ENCODE peak calls at places on chromosomes 7 and 10, in five cellular contexts. One of them, this sample, is unnamed.

GRCh38 chr7:150895809-150896208 is 43.5 kb downstream of the AOC1 start:
- DNase-seq in activated CD8-positive, alpha-beta memory T cell treated with anti-CD3 and anti-CD28 coated beads for 24 hours: no peak
- DNase-seq in Right ventricle myocardium superior: no peak
- DNase-seq in brain microvascular endothelial cell: no peak
- DNase-seq in AML-193: no peak
- DNase-seq in this sample: no peak

GRCh38 chr7:132476541-132476940 is 99.7 kb downstream of the PLXNA4 start:
- DNase-seq in Right ventricle myocardium superior: no peak
- DNase-seq in activated CD8-positive, alpha-beta memory T cell treated with anti-CD3 and anti-CD28 coated beads for 24 hours: no peak
- DNase-seq in brain microvascular endothelial cell: no peak
- DNase-seq in AML-193: no peak
- DNase-seq in this sample: no peak

GRCh38 chr10:114271014-114271778 is 32.1 kb downstream of the VWA2 start:
- DNase-seq in Right ventricle myocardium superior: no peak
- DNase-seq in AML-193: no peak
- DNase-seq in activated CD8-positive, alpha-beta memory T cell treated with anti-CD3 and anti-CD28 coated beads for 24 hours: no peak
- DNase-seq in brain microvascular endothelial cell: no peak
- DNase-seq in this sample: no peak

GRCh38 chr10:131178521-131178920 is 133.0 kb downstream of the TCERG1L start:
- DNase-seq in brain microvascular endothelial cell: no peak
- DNase-seq in Right ventricle myocardium superior: no peak
- DNase-seq in activated CD8-positive, alpha-beta memory T cell treated with anti-CD3 and anti-CD28 coated beads for 24 hours: no peak
- DNase-seq in AML-193: no peak
- DNase-seq in this sample: no peak

GRCh38 chr10:7007575-7008190 is 403.2 kb downstream of the SFMBT2 start:
- DNase-seq in activated CD8-positive, alpha-beta memory T cell treated with anti-CD3 and anti-CD28 coated beads for 24 hours: no peak
- DNase-seq in brain microvascular endothelial cell: no peak
- DNase-seq in Right ventricle myocardium superior: no peak
- DNase-seq in AML-193: no peak
- DNase-seq in this sample: no peak

GRCh38 chr10:48505394-48506112 is 99.3 kb downstream of the ARHGAP22 start:
- DNase-seq in Right ventricle myocardium superior: no peak
- DNase-seq in activated CD8-positive, alpha-beta memory T cell treated with anti-CD3 and anti-CD28 coated beads for 24 hours: peak
- DNase-seq in brain microvascular endothelial cell: no peak
- DNase-seq in AML-193: peak
- DNase-seq in this sample: no peak

GRCh38 chr7:140625908-140626868 is 14.4 kb downstream of the DENND2A start:
- DNase-seq in AML-193: no peak
- DNase-seq in activated CD8-positive, alpha-beta memory T cell treated with anti-CD3 and anti-CD28 coated beads for 24 hours: no peak
- DNase-seq in brain microvascular endothelial cell: peak
- DNase-seq in Right ventricle myocardium superior: peak
- DNase-seq in this sample: peak

GRCh38 chr10:94066411-94066810 is 72.7 kb downstream of the PLCE1 start:
- DNase-seq in brain microvascular endothelial cell: peak
- DNase-seq in Right ventricle myocardium superior: no peak
- DNase-seq in activated CD8-positive, alpha-beta memory T cell treated with anti-CD3 and anti-CD28 coated beads for 24 hours: no peak
- DNase-seq in AML-193: no peak
- DNase-seq in this sample: no peak

GRCh38 chr7:17027143-17027802 is 145.5 kb upstream of the AGR3 start:
- DNase-seq in brain microvascular endothelial cell: no peak
- DNase-seq in activated CD8-positive, alpha-beta memory T cell treated with anti-CD3 and anti-CD28 coated beads for 24 hours: no peak
- DNase-seq in AML-193: peak
- DNase-seq in Right ventricle myocardium superior: no peak
- DNase-seq in this sample: no peak

GRCh38 chr10:49039409-49039808 is 75.9 kb downstream of the VSTM4 start:
- DNase-seq in Right ventricle myocardium superior: no peak
- DNase-seq in AML-193: no peak
- DNase-seq in activated CD8-positive, alpha-beta memory T cell treated with anti-CD3 and anti-CD28 coated beads for 24 hours: no peak
- DNase-seq in brain microvascular endothelial cell: no peak
- DNase-seq in this sample: no peak

GRCh38 chr10:88004451-88004850 is 141.0 kb downstream of the PTEN start:
- DNase-seq in brain microvascular endothelial cell: peak
- DNase-seq in AML-193: no peak
- DNase-seq in activated CD8-positive, alpha-beta memory T cell treated with anti-CD3 and anti-CD28 coated beads for 24 hours: no peak
- DNase-seq in Right ventricle myocardium superior: no peak
- DNase-seq in this sample: no peak

GRCh38 chr10:132027423-132027983 is 38.2 kb upstream of the JAKMIP3 start:
- DNase-seq in activated CD8-positive, alpha-beta memory T cell treated with anti-CD3 and anti-CD28 coated beads for 24 hours: no peak
- DNase-seq in Right ventricle myocardium superior: no peak
- DNase-seq in AML-193: no peak
- DNase-seq in brain microvascular endothelial cell: peak
- DNase-seq in this sample: no peak

GRCh38 chr7:1957471-1958225 is 275.1 kb downstream of the MAD1L1 start:
- DNase-seq in AML-193: no peak
- DNase-seq in activated CD8-positive, alpha-beta memory T cell treated with anti-CD3 and anti-CD28 coated beads for 24 hours: no peak
- DNase-seq in Right ventricle myocardium superior: no peak
- DNase-seq in brain microvascular endothelial cell: no peak
- DNase-seq in this sample: no peak

GRCh38 chr7:82019538-82019937 is 249.7 kb upstream of the HGF start:
- DNase-seq in activated CD8-positive, alpha-beta memory T cell treated with anti-CD3 and anti-CD28 coated beads for 24 hours: no peak
- DNase-seq in AML-193: no peak
- DNase-seq in Right ventricle myocardium superior: no peak
- DNase-seq in brain microvascular endothelial cell: no peak
- DNase-seq in this sample: no peak

GRCh38 chr7:89003619-89003956 is 208.1 kb upstream of the TEX47 start:
- DNase-seq in activated CD8-positive, alpha-beta memory T cell treated with anti-CD3 and anti-CD28 coated beads for 24 hours: no peak
- DNase-seq in AML-193: no peak
- DNase-seq in Right ventricle myocardium superior: no peak
- DNase-seq in brain microvascular endothelial cell: no peak
- DNase-seq in this sample: no peak

GRCh38 chr7:38574121-38574520 is 57.1 kb downstream of the AMPH start:
- DNase-seq in AML-193: no peak
- DNase-seq in brain microvascular endothelial cell: peak
- DNase-seq in Right ventricle myocardium superior: no peak
- DNase-seq in activated CD8-positive, alpha-beta memory T cell treated with anti-CD3 and anti-CD28 coated beads for 24 hours: no peak
- DNase-seq in this sample: no peak

GRCh38 chr10:130337305-130337640 is 201.1 kb downstream of the GLRX3 start:
- DNase-seq in AML-193: no peak
- DNase-seq in Right ventricle myocardium superior: no peak
- DNase-seq in brain microvascular endothelial cell: no peak
- DNase-seq in activated CD8-positive, alpha-beta memory T cell treated with anti-CD3 and anti-CD28 coated beads for 24 hours: no peak
- DNase-seq in this sample: no peak

GRCh38 chr10:11160982-11161554 is 143.4 kb downstream of the CELF2 start:
- DNase-seq in Right ventricle myocardium superior: peak
- DNase-seq in AML-193: peak
- DNase-seq in brain microvascular endothelial cell: no peak
- DNase-seq in activated CD8-positive, alpha-beta memory T cell treated with anti-CD3 and anti-CD28 coated beads for 24 hours: no peak
- DNase-seq in this sample: no peak

GRCh38 chr10:42149722-42150427 is 488.5 kb downstream of the ZNF33B start:
- DNase-seq in activated CD8-positive, alpha-beta memory T cell treated with anti-CD3 and anti-CD28 coated beads for 24 hours: no peak
- DNase-seq in Right ventricle myocardium superior: no peak
- DNase-seq in brain microvascular endothelial cell: no peak
- DNase-seq in AML-193: no peak
- DNase-seq in this sample: no peak

GRCh38 chr10:113959383-113959760 is 84.3 kb upstream of the ADRB1 start:
- DNase-seq in activated CD8-positive, alpha-beta memory T cell treated with anti-CD3 and anti-CD28 coated beads for 24 hours: no peak
- DNase-seq in AML-193: no peak
- DNase-seq in brain microvascular endothelial cell: peak
- DNase-seq in Right ventricle myocardium superior: no peak
- DNase-seq in this sample: no peak

GRCh38 chr10:44004913-44005787 is 356.5 kb upstream of the ZNF32 start:
- DNase-seq in activated CD8-positive, alpha-beta memory T cell treated with anti-CD3 and anti-CD28 coated beads for 24 hours: no peak
- DNase-seq in Right ventricle myocardium superior: no peak
- DNase-seq in brain microvascular endothelial cell: no peak
- DNase-seq in AML-193: no peak
- DNase-seq in this sample: no peak

GRCh38 chr7:35365523-35365922 is 111.6 kb upstream of the TBX20 start:
- DNase-seq in activated CD8-positive, alpha-beta memory T cell treated with anti-CD3 and anti-CD28 coated beads for 24 hours: no peak
- DNase-seq in Right ventricle myocardium superior: no peak
- DNase-seq in AML-193: no peak
- DNase-seq in brain microvascular endothelial cell: no peak
- DNase-seq in this sample: no peak

GRCh38 chr7:100162874-100163533 is 4.5 kb upstream of the TRAPPC14 start:
- DNase-seq in brain microvascular endothelial cell: no peak
- DNase-seq in AML-193: no peak
- DNase-seq in Right ventricle myocardium superior: no peak
- DNase-seq in activated CD8-positive, alpha-beta memory T cell treated with anti-CD3 and anti-CD28 coated beads for 24 hours: no peak
- DNase-seq in this sample: no peak

GRCh38 chr10:7314068-7314646 is 96.7 kb downstream of the SFMBT2 start:
- DNase-seq in brain microvascular endothelial cell: no peak
- DNase-seq in activated CD8-positive, alpha-beta memory T cell treated with anti-CD3 and anti-CD28 coated beads for 24 hours: no peak
- DNase-seq in AML-193: no peak
- DNase-seq in Right ventricle myocardium superior: no peak
- DNase-seq in this sample: no peak

GRCh38 chr10:6579193-6579903 is 728 bp downstream of the PRKCQ start:
- DNase-seq in activated CD8-positive, alpha-beta memory T cell treated with anti-CD3 and anti-CD28 coated beads for 24 hours: peak
- DNase-seq in AML-193: no peak
- DNase-seq in brain microvascular endothelial cell: no peak
- DNase-seq in Right ventricle myocardium superior: no peak
- DNase-seq in this sample: peak

GRCh38 chr10:105797234-105797890 is 1156.3 kb downstream of the SORCS3 start:
- DNase-seq in AML-193: peak
- DNase-seq in brain microvascular endothelial cell: peak
- DNase-seq in activated CD8-positive, alpha-beta memory T cell treated with anti-CD3 and anti-CD28 coated beads for 24 hours: no peak
- DNase-seq in Right ventricle myocardium superior: no peak
- DNase-seq in this sample: no peak

GRCh38 chr10:123651421-123652047 is 14.6 kb upstream of the GPR26 start:
- DNase-seq in activated CD8-positive, alpha-beta memory T cell treated with anti-CD3 and anti-CD28 coated beads for 24 hours: no peak
- DNase-seq in AML-193: no peak
- DNase-seq in brain microvascular endothelial cell: no peak
- DNase-seq in Right ventricle myocardium superior: no peak
- DNase-seq in this sample: no peak

GRCh38 chr7:151462306-151462779 is 22.4 kb upstream of the CRYGN start:
- DNase-seq in activated CD8-positive, alpha-beta memory T cell treated with anti-CD3 and anti-CD28 coated beads for 24 hours: peak
- DNase-seq in brain microvascular endothelial cell: no peak
- DNase-seq in AML-193: no peak
- DNase-seq in Right ventricle myocardium superior: no peak
- DNase-seq in this sample: no peak

GRCh38 chr10:124992462-124993344 is 50.8 kb downstream of the ZRANB1 start:
- DNase-seq in AML-193: peak
- DNase-seq in brain microvascular endothelial cell: peak
- DNase-seq in activated CD8-positive, alpha-beta memory T cell treated with anti-CD3 and anti-CD28 coated beads for 24 hours: peak
- DNase-seq in Right ventricle myocardium superior: peak
- DNase-seq in this sample: peak

GRCh38 chr10:128978211-128978610 is 488.8 kb upstream of the MGMT start:
- DNase-seq in Right ventricle myocardium superior: no peak
- DNase-seq in AML-193: no peak
- DNase-seq in activated CD8-positive, alpha-beta memory T cell treated with anti-CD3 and anti-CD28 coated beads for 24 hours: no peak
- DNase-seq in brain microvascular endothelial cell: no peak
- DNase-seq in this sample: no peak

GRCh38 chr10:95742529-95742884 is 13.5 kb upstream of the ENTPD1 start:
- DNase-seq in activated CD8-positive, alpha-beta memory T cell treated with anti-CD3 and anti-CD28 coated beads for 24 hours: no peak
- DNase-seq in AML-193: no peak
- DNase-seq in brain microvascular endothelial cell: peak
- DNase-seq in Right ventricle myocardium superior: no peak
- DNase-seq in this sample: no peak

GRCh38 chr10:103598654-103599115 is 105.2 kb downstream of the NEURL1 start:
- DNase-seq in brain microvascular endothelial cell: peak
- DNase-seq in activated CD8-positive, alpha-beta memory T cell treated with anti-CD3 and anti-CD28 coated beads for 24 hours: no peak
- DNase-seq in AML-193: peak
- DNase-seq in Right ventricle myocardium superior: peak
- DNase-seq in this sample: no peak

GRCh38 chr10:96820730-96821129 is 11.4 kb upstream of the LCOR start:
- DNase-seq in activated CD8-positive, alpha-beta memory T cell treated with anti-CD3 and anti-CD28 coated beads for 24 hours: no peak
- DNase-seq in AML-193: no peak
- DNase-seq in brain microvascular endothelial cell: no peak
- DNase-seq in Right ventricle myocardium superior: no peak
- DNase-seq in this sample: no peak

GRCh38 chr7:94145602-94146001 is 141.4 kb upstream of the BET1 start:
- DNase-seq in brain microvascular endothelial cell: no peak
- DNase-seq in activated CD8-positive, alpha-beta memory T cell treated with anti-CD3 and anti-CD28 coated beads for 24 hours: no peak
- DNase-seq in AML-193: no peak
- DNase-seq in Right ventricle myocardium superior: no peak
- DNase-seq in this sample: no peak

This sample was measured in lower lobe of right lung.